ENCODE peak calls at places on chromosomes 11 and 22, in four cellular contexts. N is IMR-90, D is K562, T is GM12878. V is an unnamed sample.

GRCh38 chr11:47950396-47950795 is 30.0 kb upstream of the PTPRJ start:
- DNase-seq in N (no peak), D (no peak), T (peak), V (no peak)

GRCh38 chr11:128889657-128890213 is 1.4 kb upstream of the KCNJ5 start:
- DNase-seq in D (no peak), N (no peak), T (no peak), V (no peak)

GRCh38 chr11:128716661-128717210 is 22.9 kb downstream of the FLI1 start:
- DNase-seq in N (peak), D (no peak), T (no peak), V (peak)

GRCh38 chr11:61637287-61637686 is 42.9 kb upstream of the DAGLA start:
- DNase-seq in D (no peak), T (no peak), N (no peak), V (no peak)

GRCh38 chr22:25979968-25980367 is 189.3 kb upstream of the SEZ6L start:
- DNase-seq in T (no peak), N (no peak), D (no peak), V (no peak)

GRCh38 chr11:115921986-115922385 is 417.8 kb upstream of the CADM1 start:
- DNase-seq in N (no peak), D (no peak), T (no peak), V (no peak)

GRCh38 chr11:240315-240714 is 3.5 kb downstream of the PSMD13 start:
- DNase-seq in D (no peak), N (no peak), T (no peak), V (no peak)

GRCh38 chr11:27116684-27117083 is 76.1 kb downstream of the BBOX1 start:
- DNase-seq in N (no peak), D (no peak), T (no peak), V (peak)

GRCh38 chr22:34508797-34509196 is 557.2 kb upstream of the ISX start:
- DNase-seq in D (no peak), T (no peak), N (no peak), V (no peak)

GRCh38 chr11:26333906-26334305 is 2.0 kb downstream of the ANO3 start:
- DNase-seq in N (no peak), D (no peak), T (no peak), V (no peak)

GRCh38 chr11:104830080-104830479 is 68.2 kb downstream of the CASP12 start:
- DNase-seq in N (peak), D (no peak), T (no peak), V (peak)

GRCh38 chr11:74663315-74663714 is 67.9 kb downstream of the CHRDL2 start:
- DNase-seq in N (no peak), T (no peak), D (no peak), V (no peak)

GRCh38 chr11:94018721-94019120 is 2.4 kb upstream of the HEPHL1 start:
- DNase-seq in D (no peak), T (no peak), N (no peak), V (no peak)

GRCh38 chr11:55726715-55727324 is 46.4 kb upstream of the OR5D13 start:
- DNase-seq in N (no peak), D (peak), T (no peak), V (no peak)

GRCh38 chr11:22787565-22788162 is 41.9 kb downstream of the SVIP start:
- DNase-seq in D (peak), N (peak), T (no peak), V (peak)

GRCh38 chr11:35594680-35595079 is 23.6 kb upstream of the FJX1 start:
- DNase-seq in D (no peak), N (no peak), T (no peak), V (no peak)

GRCh38 chr22:46750861-46751260 is 11.6 kb upstream of the TBC1D22A start:
- DNase-seq in D (no peak), T (no peak), N (no peak), V (no peak)

GRCh38 chr22:21972293-21972779 is 10.3 kb downstream of the TOP3B start:
- DNase-seq in N (peak), T (no peak), D (peak), V (peak)

GRCh38 chr22:47192106-47192650 is 429.7 kb downstream of the TBC1D22A start:
- DNase-seq in T (no peak), D (no peak), N (no peak), V (no peak)

GRCh38 chr22:46579751-46580449 is 40.3 kb upstream of the GRAMD4 start:
- DNase-seq in T (no peak), N (no peak), D (no peak), V (no peak)

GRCh38 chr22:40193429-40194421 is 16.0 kb downstream of the TNRC6B start:
- DNase-seq in T (no peak), D (no peak), N (peak), V (peak)

GRCh38 chr11:117717485-117718314 is 79.3 kb downstream of the DSCAML1 start:
- DNase-seq in T (no peak), N (no peak), D (no peak), V (no peak)

GRCh38 chr11:117191680-117192400 is 7.3 kb upstream of the TAGLN start:
- DNase-seq in T (no peak), N (no peak), D (no peak), V (no peak)

GRCh38 chr11:112613051-112613972 is 347.9 kb upstream of the NCAM1 start:
- DNase-seq in D (no peak), N (peak), T (no peak), V (peak)

GRCh38 chr11:58061813-58062212 is 31.1 kb downstream of the OR6Q1 start:
- DNase-seq in N (peak), T (no peak), D (no peak), V (peak)

GRCh38 chr11:34050536-34050935 is 995 bp upstream of the CAPRIN1 start:
- DNase-seq in D (no peak), T (no peak), N (peak), V (no peak)

GRCh38 chr11:114340311-114341131 is 44.3 kb downstream of the NNMT start:
- DNase-seq in D (peak), N (peak), T (no peak), V (peak)

GRCh38 chr11:122711831-122712378 is 56.4 kb downstream of the UBASH3B start:
- DNase-seq in N (no peak), D (no peak), T (no peak), V (peak)

GRCh38 chr11:61164610-61165424 is 3.6 kb upstream of the VPS37C start:
- DNase-seq in D (no peak), T (no peak), N (no peak), V (no peak)

GRCh38 chr22:30206964-30207363 is 39.6 kb downstream of the LIF start:
- DNase-seq in T (no peak), N (peak), D (no peak), V (peak)

GRCh38 chr22:17472886-17473285 is 90.4 kb upstream of the SLC25A18 start:
- DNase-seq in N (no peak), D (no peak), T (no peak), V (no peak)

GRCh38 chr11:99383628-99384300 is 363.0 kb downstream of the CNTN5 start:
- DNase-seq in D (no peak), N (no peak), T (no peak), V (no peak)

GRCh38 chr11:82995754-82996398 is 75.8 kb downstream of the RAB30 start:
- DNase-seq in N (no peak), T (no peak), D (no peak), V (no peak)

GRCh38 chr11:57512646-57513445 is 2.7 kb downstream of the SLC43A1 start:
- DNase-seq in D (peak), N (no peak), T (no peak), V (no peak)

GRCh38 chr22:48192920-48193319 is 1430.5 kb downstream of the TBC1D22A start:
- DNase-seq in N (no peak), D (no peak), T (no peak), V (no peak)

GRCh38 chr22:49398646-49399045 is 429.0 kb downstream of the BRD1 start:
- DNase-seq in N (no peak), D (no peak), T (no peak), V (no peak)

GRCh38 chr22:24284747-24285203 is 14.1 kb downstream of the SPECC1L start:
- DNase-seq in N (peak), D (peak), T (no peak), V (peak)

GRCh38 chr22:49233507-49234100 is 594.1 kb downstream of the BRD1 start:
- DNase-seq in D (no peak), T (no peak), N (no peak), V (no peak)

GRCh38 chr11:20162340-20162739 is 2.1 kb upstream of the DBX1 start:
- DNase-seq in D (no peak), N (no peak), T (no peak), V (no peak)

GRCh38 chr11:106228996-106229395 is 151.5 kb downstream of the AASDHPPT start:
- DNase-seq in D (no peak), N (no peak), T (no peak), V (no peak)

GRCh38 chr22:31629741-31630184 is 32.3 kb downstream of the PISD start:
- DNase-seq in D (no peak), N (no peak), T (no peak), V (no peak)
- TF ChIP-seq FOS in D (no peak), N (no peak), T (no peak), V (no peak)

DNA sequence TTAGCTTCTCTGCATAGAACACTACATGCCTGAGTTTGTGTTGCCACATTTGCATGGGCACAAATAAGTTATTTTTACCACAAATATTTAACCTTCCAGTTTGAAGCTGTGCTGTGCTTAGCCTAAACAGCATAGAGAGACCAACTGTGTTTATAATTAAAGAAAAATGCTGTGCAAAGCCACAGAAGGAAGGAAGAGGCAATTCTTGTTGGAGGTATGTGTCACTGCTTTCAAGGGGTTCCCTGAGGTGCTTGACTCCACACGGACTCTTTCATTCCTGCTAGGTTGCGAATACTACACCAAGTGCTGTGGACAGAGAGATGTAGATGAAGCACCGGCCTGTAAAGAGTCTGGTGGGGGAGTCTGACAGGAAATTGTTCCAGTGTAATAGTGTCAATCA is 47.6 kb upstream of the OLFML1 start:
- DNase-seq in T (no peak), N (no peak), D (no peak), V (no peak)
- TF ChIP-seq FOS in T (no peak), N (no peak), D (no peak), V (no peak)

DNA sequence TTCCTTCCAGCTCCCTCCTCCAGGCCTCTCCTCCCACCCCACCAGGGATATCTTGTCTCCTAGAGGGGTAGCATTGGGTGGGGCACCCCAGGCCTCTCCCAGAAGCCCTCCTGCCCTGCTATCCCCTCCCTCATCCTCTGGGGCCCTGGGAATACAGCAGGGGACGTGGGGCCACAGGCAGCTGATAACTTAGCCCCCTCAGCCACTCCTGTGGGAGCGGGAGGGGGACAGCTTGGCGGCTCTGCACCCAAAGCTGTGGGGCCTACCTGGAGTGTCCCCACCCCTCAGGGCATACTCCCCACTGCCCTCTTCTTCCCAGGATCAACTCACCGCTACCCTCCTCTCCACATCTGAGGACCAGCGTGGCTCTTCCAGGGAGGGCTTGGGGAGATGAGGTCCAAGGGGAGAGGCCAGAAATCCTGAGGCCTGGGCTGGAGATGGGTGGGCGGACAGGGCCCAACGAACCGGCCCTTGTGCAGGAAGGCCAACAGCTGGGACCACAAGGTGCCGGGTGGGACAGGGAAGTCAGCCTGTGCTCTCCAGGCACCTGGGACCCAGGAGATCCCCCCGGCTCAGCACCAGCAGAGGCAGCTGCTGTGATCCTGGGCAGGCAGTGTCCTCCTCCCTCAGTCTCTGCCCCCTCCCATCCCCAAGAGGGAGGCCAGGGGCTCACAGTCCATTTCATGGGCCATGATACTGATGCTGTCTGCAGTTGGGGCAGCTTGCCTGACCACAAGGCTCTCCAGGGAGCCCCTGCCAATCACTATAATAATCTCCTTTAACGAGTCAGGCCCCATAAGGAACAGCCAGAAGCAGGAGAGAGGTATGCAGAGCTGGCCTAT is 23.2 kb downstream of the NEAT1 start:
- DNase-seq in T (no peak), N (peak), D (no peak), V (peak)
- TF ChIP-seq FOS in T (no peak), N (no peak), D (no peak), V (no peak)

GRCh38 chr11:32790916-32791315 is 3.5 kb downstream of the CCDC73 start:
- DNase-seq in T (no peak), N (no peak), D (no peak), V (no peak)

GRCh38 chr11:32796425-32796824 is 2.0 kb upstream of the CCDC73 start:
- DNase-seq in D (no peak), T (no peak), N (no peak), V (no peak)

GRCh38 chr11:32792111-32792947 is 2.1 kb downstream of the CCDC73 start:
- DNase-seq in D (no peak), N (no peak), T (no peak), V (no peak)

GRCh38 chr11:32794439-32794838 is at the start of gene CCDC73:
- DNase-seq in T (no peak), D (no peak), N (no peak), V (no peak)

GRCh38 chr11:32792948-32793475 is 1.4 kb downstream of the CCDC73 start:
- DNase-seq in N (peak), D (peak), T (peak), V (peak)
- TF ChIP-seq FOS in N (no peak), D (no peak), T (no peak), V (no peak)

GRCh38 chr22:20249797-20250354 is 18.2 kb downstream of the RTN4R start:
- DNase-seq in N (peak), D (no peak), T (no peak), V (peak)
- TF ChIP-seq FOS in N (no peak), D (no peak), T (no peak), V (no peak)

DNA sequence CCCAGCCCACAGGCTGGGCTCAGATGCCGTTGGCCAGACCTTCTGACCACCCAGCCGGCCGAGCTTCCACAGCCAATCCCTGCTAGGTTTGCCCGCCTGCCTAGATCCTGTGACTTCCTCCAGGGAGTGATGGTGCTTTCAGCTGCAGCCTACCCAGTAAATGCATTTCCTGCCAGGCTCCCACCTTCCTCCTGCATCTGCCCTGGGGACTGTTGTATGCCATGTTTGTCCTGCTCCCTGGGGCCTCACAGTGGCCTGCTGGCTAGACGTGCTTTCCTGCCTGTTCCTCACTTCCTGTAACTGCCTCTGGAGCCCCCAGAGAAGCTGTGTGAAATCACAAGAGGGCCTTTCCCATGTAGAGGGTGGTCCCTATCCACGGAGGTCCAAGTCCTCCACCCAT is 86.2 kb downstream of the GALNT18 start:
- DNase-seq in D (no peak), T (no peak), N (no peak), V (no peak)
- TF ChIP-seq FOS in D (no peak), T (no peak), N (no peak), V (no peak)

GRCh38 chr22:23078462-23078787 is 8.1 kb downstream of the GNAZ start:
- DNase-seq in N (no peak), D (peak), T (no peak), V (no peak)

GRCh38 chr22:23076896-23077572 is 6.7 kb downstream of the GNAZ start:
- DNase-seq in T (no peak), D (peak), N (no peak), V (no peak)

GRCh38 chr22:23079240-23079768 is 9.0 kb downstream of the GNAZ start:
- DNase-seq in N (no peak), D (peak), T (no peak), V (no peak)

GRCh38 chr22:23079814-23080521 is 9.6 kb downstream of the GNAZ start:
- DNase-seq in N (no peak), D (peak), T (no peak), V (no peak)

DNA sequence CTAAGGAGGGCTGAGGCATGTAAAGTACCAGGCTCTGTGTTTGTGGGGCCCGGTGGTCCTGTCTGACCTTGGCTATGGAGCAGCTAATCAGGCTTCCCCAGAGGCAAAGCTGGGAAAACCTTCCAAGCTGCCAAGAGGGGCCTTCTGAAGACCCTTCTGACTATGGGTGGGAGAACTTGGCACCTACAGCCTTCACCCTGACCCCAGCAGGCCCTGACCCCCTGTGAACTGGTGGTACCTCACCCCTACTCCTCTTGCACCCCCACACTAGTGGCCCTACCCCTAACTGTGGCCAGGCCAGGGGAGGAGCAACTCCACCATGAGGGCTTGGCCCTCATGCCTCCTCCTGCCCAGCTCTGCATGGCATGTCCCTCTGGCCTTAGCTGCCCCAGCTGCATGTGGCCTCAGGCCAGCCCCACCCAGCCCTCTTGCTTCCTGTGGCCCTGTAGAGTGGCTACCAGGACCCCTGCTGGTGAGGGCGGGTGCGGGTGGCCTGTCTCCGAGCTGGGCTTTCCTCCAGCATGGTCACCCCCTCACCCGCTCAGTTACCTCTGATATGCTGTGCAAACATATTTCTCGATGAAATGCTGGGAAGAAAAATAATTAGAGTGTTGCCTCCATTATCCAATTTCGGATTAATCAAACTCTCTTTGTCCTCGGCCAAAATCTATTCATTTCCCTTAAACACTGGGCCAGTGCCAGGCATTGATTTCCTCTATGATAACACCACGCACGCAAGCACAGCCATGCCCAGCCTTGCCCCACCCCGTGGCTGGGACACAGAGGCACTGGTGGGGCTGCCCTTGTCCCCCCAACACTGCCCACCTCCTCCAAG is 7.5 kb downstream of the GNAZ start:
- DNase-seq in D (peak), N (no peak), T (no peak), V (no peak)
- TF ChIP-seq FOS in D (no peak), N (no peak), T (no peak), V (no peak)

DNA sequence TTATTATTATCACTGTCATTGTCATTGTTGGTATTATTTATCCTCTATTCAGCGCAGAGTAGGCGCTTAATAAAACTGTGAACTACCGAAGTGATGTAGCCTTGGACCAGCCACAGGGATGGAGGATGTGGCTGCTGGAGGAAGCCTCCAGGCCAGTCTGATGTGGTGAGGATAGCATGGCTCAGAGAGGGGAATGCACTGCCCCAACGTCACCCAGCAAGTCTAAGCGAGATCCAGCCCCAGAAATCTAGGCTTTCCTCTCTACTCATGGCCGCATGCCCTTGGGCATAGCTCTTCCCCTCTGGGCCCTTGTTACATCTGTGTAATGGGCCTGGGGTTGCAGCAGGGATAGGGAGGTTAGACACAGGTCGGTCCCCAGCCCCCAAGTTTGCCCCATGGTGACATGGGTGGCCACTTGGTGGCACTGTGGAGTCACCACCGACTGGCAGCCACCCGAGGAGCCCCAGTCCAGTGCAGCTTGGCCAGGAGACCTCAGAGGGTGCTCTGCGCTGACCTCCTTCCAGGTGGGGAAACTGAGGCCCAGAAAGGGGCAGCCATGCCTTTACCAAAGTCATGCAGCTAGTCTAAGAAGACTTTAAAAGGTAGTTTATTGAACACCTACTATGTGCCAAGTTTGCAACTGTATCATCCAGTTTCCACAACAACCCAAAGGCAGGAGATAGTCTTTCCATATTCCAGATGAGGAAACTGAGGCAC is 395.7 kb downstream of the MN1 start:
- DNase-seq in D (peak), T (no peak), N (peak), V (peak)
- TF ChIP-seq FOS in D (no peak), T (no peak), N (no peak), V (no peak)

V was measured in endothelial cell of umbilical vein.